ENCODE peak calls at places on chromosomes 7 and 10, in six cellular contexts. Y is IMR-90, Q is pancreas, S is hepatocyte, C is esophagus squamous epithelium, J is breast epithelium. T is an unnamed sample.

GRCh38 chr10:77563638-77564270 is 73.9 kb downstream of the KCNMA1 start:
- DNase-seq in Q (no peak), Y (no peak), S (peak; percentile 35), C (no peak), J (no peak), T (no peak)

GRCh38 chr7:89771003-89771636 is 383.1 kb upstream of the STEAP1 start:
- DNase-seq in Y (no peak), S (no peak), J (no peak), C (no peak), Q (no peak), T (no peak)

GRCh38 chr10:129963831-129964501 is at the start of gene EBF3:
- DNase-seq in J (peak; percentile 37), S (peak; percentile 82), C (no peak), Y (peak; percentile 50), Q (peak; percentile 80), T (peak; percentile 85)

GRCh38 chr10:55203319-55203718 is 402.3 kb upstream of the PCDH15 start:
- DNase-seq in Q (no peak), J (no peak), S (no peak), C (no peak), Y (no peak), T (no peak)

GRCh38 chr10:50614444-50615137 is 9.2 kb downstream of the SGMS1 start:
- DNase-seq in S (peak; percentile 39), Q (no peak), Y (no peak), J (no peak), C (no peak), T (no peak)

GRCh38 chr10:117653170-117653515 is 110.6 kb downstream of the EMX2 start:
- DNase-seq in S (peak; percentile 81), J (no peak), C (no peak), Y (peak; percentile 60), Q (no peak), T (no peak)

GRCh38 chr7:128321044-128321422 is 22.7 kb downstream of the RBM28 start:
- DNase-seq in Q (no peak), S (no peak), Y (no peak), J (no peak), C (no peak), T (no peak)

GRCh38 chr10:105700327-105700726 is 1059.2 kb downstream of the SORCS3 start:
- DNase-seq in J (no peak), Q (no peak), C (no peak), Y (no peak), S (no peak), T (no peak)

GRCh38 chr10:115005771-115006170 is 67.8 kb downstream of the TRUB1 start:
- DNase-seq in Q (no peak), S (no peak), C (no peak), Y (no peak), J (no peak), T (no peak)

GRCh38 chr7:30476401-30477145 is 2.0 kb downstream of the NOD1 start:
- DNase-seq in S (no peak), C (no peak), J (no peak), Q (no peak), Y (no peak), T (no peak)

GRCh38 chr10:106499448-106499847 is 665.1 kb downstream of the SORCS1 start:
- DNase-seq in Q (no peak), S (no peak), Y (no peak), C (no peak), J (no peak), T (no peak)

GRCh38 chr7:2018786-2019692 is 213.7 kb downstream of the MAD1L1 start:
- DNase-seq in S (peak; percentile 82), C (no peak), Y (peak; percentile 82), Q (peak; percentile 53), J (no peak), T (peak; percentile 26)

GRCh38 chr10:35637456-35637855 is 4.6 kb downstream of the FZD8 start:
- DNase-seq in S (no peak), Y (no peak), Q (no peak), J (no peak), C (no peak), T (no peak)

GRCh38 chr10:2214805-2215204 is 477.5 kb upstream of the ADARB2 start:
- DNase-seq in S (no peak), C (no peak), Q (no peak), Y (no peak), J (no peak), T (no peak)

GRCh38 chr7:12756841-12757240 is 69.4 kb downstream of the ARL4A start:
- DNase-seq in Q (no peak), C (no peak), Y (no peak), J (no peak), S (no peak), T (no peak)

GRCh38 chr10:8192301-8192700 is 137.8 kb downstream of the GATA3 start:
- DNase-seq in C (no peak), Q (no peak), S (no peak), Y (no peak), J (no peak), T (no peak)

GRCh38 chr10:4372601-4373000 is 453.4 kb upstream of the AKR1E2 start:
- DNase-seq in J (no peak), Y (peak; percentile 99), S (peak; percentile 31), Q (no peak), C (no peak), T (no peak)

GRCh38 chr7:5550831-5551230 is 127.2 kb upstream of the TNRC18 start:
- DNase-seq in Y (no peak), J (no peak), C (no peak), Q (no peak), S (no peak), T (no peak)

GRCh38 chr7:93578762-93579161 is 4.2 kb upstream of the CALCR start:
- DNase-seq in Y (no peak), S (peak; percentile 6), J (no peak), C (no peak), Q (no peak), T (no peak)

GRCh38 chr10:63337455-63338251 is 128.1 kb downstream of the JMJD1C start:
- DNase-seq in S (no peak), Y (peak; percentile 11), C (no peak), J (no peak), Q (no peak), T (no peak)

GRCh38 chr7:41592226-41592625 is 110.7 kb downstream of the INHBA start:
- DNase-seq in Y (no peak), Q (no peak), J (no peak), S (no peak), C (no peak), T (no peak)

GRCh38 chr10:70255329-70256299 is 22.4 kb upstream of the PPA1 start:
- DNase-seq in Y (no peak), Q (no peak), S (no peak), J (peak; percentile 78), C (no peak), T (no peak)

GRCh38 chr10:87921934-87922688 is 58.7 kb downstream of the PTEN start:
- DNase-seq in S (no peak), J (no peak), Y (no peak), C (no peak), Q (no peak), T (no peak)

GRCh38 chr7:104096683-104097082 is 107.2 kb upstream of the RELN start:
- DNase-seq in J (no peak), C (no peak), Q (no peak), Y (peak; percentile 18), S (peak; percentile 30), T (no peak)

GRCh38 chr7:92626281-92626846 is 36.2 kb upstream of the FAM133B start:
- DNase-seq in J (no peak), C (no peak), Y (no peak), Q (no peak), S (no peak), T (no peak)

GRCh38 chr10:132659206-132660091 is 121.9 kb downstream of the INPP5A start:
- DNase-seq in J (no peak), S (no peak), C (no peak), Q (peak; percentile 49), Y (no peak), T (no peak)

GRCh38 chr7:47540387-47541093 is 41.4 kb downstream of the TNS3 start:
- DNase-seq in C (no peak), Q (no peak), J (no peak), S (peak; percentile 38), Y (no peak), T (no peak)

GRCh38 chr7:108225531-108226181 is 95.5 kb upstream of the LAMB4 start:
- DNase-seq in Q (no peak), C (no peak), J (no peak), Y (no peak), S (no peak), T (no peak)

GRCh38 chr7:108226723-108227359 is 96.7 kb upstream of the LAMB4 start:
- DNase-seq in J (no peak), C (no peak), Q (no peak), S (no peak), Y (no peak), T (no peak)

GRCh38 chr7:108224387-108224786 is 94.2 kb upstream of the LAMB4 start:
- DNase-seq in Y (no peak), J (no peak), C (no peak), Q (no peak), S (no peak), T (no peak)

GRCh38 chr7:108227360-108227749 is 97.2 kb upstream of the LAMB4 start:
- DNase-seq in S (no peak), C (no peak), J (no peak), Y (no peak), Q (no peak), T (no peak)

GRCh38 chr7:108222236-108222892 is 92.2 kb upstream of the LAMB4 start:
- DNase-seq in Q (no peak), C (no peak), Y (peak; percentile 43), J (no peak), S (no peak), T (no peak)
- H3K4me1 ChIP-seq in Q (no peaks in the 10 kb centered on the region), C (no peaks in the 10 kb centered on the region), Y (no peaks in the 10 kb centered on the region), J (no peaks in the 10 kb centered on the region), S (no peaks in the 10 kb centered on the region), T (no peaks in the 10 kb centered on the region)

DNA sequence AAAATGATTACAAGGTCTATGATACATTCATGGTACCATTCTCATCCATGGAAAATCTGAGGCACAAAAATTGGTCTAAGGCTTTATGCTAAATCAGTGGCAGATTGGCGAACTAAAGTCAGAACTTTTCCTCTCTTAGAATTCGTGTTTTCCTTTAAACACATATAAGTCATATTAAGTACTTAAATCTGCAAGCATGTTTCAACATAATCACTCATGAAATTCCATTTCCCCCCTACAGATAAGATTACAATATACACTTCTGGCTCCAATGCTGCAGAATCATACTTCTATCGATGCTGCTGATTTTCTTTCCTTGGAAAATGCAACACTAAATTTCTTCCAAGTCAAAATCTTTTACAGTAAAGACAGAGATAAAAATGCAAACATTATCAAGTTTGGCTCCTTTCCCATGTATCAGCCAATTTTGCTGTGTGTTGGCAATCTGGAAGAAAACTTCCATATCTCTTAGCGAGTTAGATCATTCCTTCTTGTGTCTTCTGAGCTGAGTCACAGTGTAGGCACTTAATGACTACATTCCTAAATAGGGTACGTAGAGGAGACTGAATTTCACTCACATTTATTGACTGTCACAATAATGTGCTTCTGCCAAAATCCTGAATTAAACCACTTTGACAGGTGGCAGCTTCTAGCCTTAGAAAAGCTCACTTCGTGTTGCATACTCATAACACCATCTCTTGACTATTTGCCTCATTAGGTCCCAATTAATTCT is 76.4 kb upstream of the LRRC17 start:
- DNase-seq in S (peak; percentile 30), J (no peak), C (no peak), Q (no peak), Y (peak; percentile 95), T (no peak)
- TF ChIP-seq CTCF in S (no peak), J (no peak), C (no peak), Q (no peak), Y (no peak), T (no peak)

GRCh38 chr10:123134915-123135414 is 805 bp upstream of the HMX3 start:
- DNase-seq in J (no peak), S (no peak), Y (no peak), C (no peak), Q (no peak), T (no peak)
- H3K4me1 ChIP-seq in J (peaks cover 16% of the 10 kb centered on the region), S (peaks cover 16% of the 10 kb centered on the region), Y (peaks cover 2% of the 10 kb centered on the region), C (peaks cover 64% of the 10 kb centered on the region), Q (peaks cover 11% of the 10 kb centered on the region), T (peaks cover 66% of the 10 kb centered on the region)

GRCh38 chr7:28921822-28922221 is 36.3 kb downstream of the TRIL start:
- DNase-seq in S (peak; percentile 83), C (no peak), J (no peak), Q (no peak), Y (peak; percentile 68), T (peak; percentile 69)
- TF ChIP-seq CTCF in S (peak; percentile 80), C (peak; percentile 87), J (peak; percentile 88), Q (peak; percentile 53), Y (peak; percentile 82), T (peak; percentile 84)

T was measured in tibial nerve.